ENCODE peak calls at places on chromosomes 12 and 14, in nine cellular contexts. D is hepatic stellate cell; E is stimulated activated CD4-positive, alpha-beta T cell treated with anti-CD3 and anti-CD28 coated beads, Interleukin-1b, Interleukin-23, amount 100 ng/mL, for 24 hours; U is AG10803; R is suprapubic skin; M is T-cell; S is stomach; P is NCI-H1105 treated with DMSO at 0.1 percent for 48 hours; H is G401. I is an unnamed sample.

GRCh38 chr12:46430340-46430948 is 57.9 kb upstream of the SLC38A2 start:
- DNase-seq in H (no peak), P (no peak), E (no peak), R (no peak), U (peak), D (peak), S (no peak), M (no peak), I (peak)

GRCh38 chr14:61923348-61923747 is 161.1 kb downstream of the SNAPC1 start:
- DNase-seq in R (no peak), M (no peak), D (no peak), U (peak), P (no peak), E (no peak), S (no peak), H (no peak), I (peak)

GRCh38 chr12:111838353-111838752 is 3.7 kb upstream of the MAPKAPK5 start:
- DNase-seq in S (no peak), D (no peak), U (no peak), R (no peak), P (no peak), M (no peak), H (no peak), E (no peak), I (no peak)

GRCh38 chr12:62766516-62766915 is 168.4 kb downstream of the PPM1H start:
- DNase-seq in H (no peak), S (no peak), U (peak), R (no peak), D (no peak), P (no peak), E (no peak), M (no peak), I (no peak)

GRCh38 chr14:89093083-89093482 is 268.6 kb downstream of the TTC8 start:
- DNase-seq in E (no peak), S (no peak), R (no peak), M (no peak), H (no peak), D (no peak), P (no peak), U (no peak), I (no peak)

GRCh38 chr14:61472801-61473376 is 151.5 kb downstream of the PRKCH start:
- DNase-seq in R (no peak), D (no peak), P (no peak), M (peak), H (no peak), E (peak), U (no peak), S (no peak), I (no peak)

GRCh38 chr14:22319526-22320352 is 269.3 kb downstream of the DAD1 start:
- DNase-seq in M (no peak), E (no peak), U (peak), R (no peak), D (no peak), S (peak), P (peak), H (peak), I (peak)

GRCh38 chr12:6788972-6789905 is at the start of gene CD4:
- DNase-seq in H (no peak), D (peak), P (no peak), M (peak), S (no peak), R (no peak), E (peak), U (no peak), I (peak)